ENCODE peak calls at places on chromosomes 4 and X, in five cellular contexts. E is stimulated activated CD4-positive, alpha-beta T cell treated with anti-CD3 and anti-CD28 coated beads, Interleukin-4, amount 100 ng/mL, for 48 hours; K is astrocyte; D is ELR; Q is A549. A is an unnamed sample.

GRCh38 chr4:102483120-102483519 is 18.0 kb upstream of the NFKB1 start:
- DNase-seq in E (no peak), Q (no peak), D (no peak), K (no peak), A (no peak)

GRCh38 chr4:120291541-120291940 is 224.9 kb upstream of the MAD2L1 start:
- DNase-seq in E (no peak), K (no peak), Q (no peak), D (peak), A (no peak)

GRCh38 chrX:13428055-13428786 is 108.4 kb upstream of the ATXN3L start:
- DNase-seq in K (peak), E (no peak), D (peak), Q (peak), A (no peak)

GRCh38 chr4:106048250-106048931 is 153.1 kb downstream of the NPNT start:
- DNase-seq in E (no peak), D (no peak), Q (no peak), K (peak), A (no peak)

GRCh38 chr4:38670939-38671593 is 7.1 kb downstream of the KLF3 start:
- DNase-seq in E (no peak), D (no peak), K (no peak), Q (no peak), A (no peak)

GRCh38 chr4:170089274-170089742 is 448 bp downstream of the AADAT start:
- DNase-seq in E (no peak), D (peak), K (peak), Q (peak), A (peak)

GRCh38 chrX:55709735-55710134 is 7.8 kb upstream of the RRAGB start:
- DNase-seq in E (no peak), D (peak), Q (peak), K (peak), A (no peak)

GRCh38 chr4:76023381-76023780 is at the start of gene CXCL10:
- DNase-seq in D (peak), Q (no peak), K (no peak), E (no peak), A (no peak)

A was measured in HuH-7.